ENCODE peak calls at places on chromosomes 2 and 18, in six cellular contexts. Z is NCI-H345; V is NCI-H1092; T is A549; F is naive thymus-derived CD8-positive, alpha-beta T cell; J is stimulated activated CD4-positive, alpha-beta T cell treated with anti-CD3 and anti-CD28 coated beads, Interleukin-1b, Interleukin-23, amount 100 ng/mL, for 24 hours. M is an unnamed sample.

GRCh38 chr2:20357588-20358394 is 7.1 kb upstream of the PUM2 start:
- DNase-seq in Z (no peak), V (no peak), T (no peak), F (no peak), J (no peak), M (no peak)

GRCh38 chr2:171707752-171708151 is 20.5 kb downstream of the DYNC1I2 start:
- DNase-seq in Z (no peak), V (no peak), T (no peak), F (no peak), J (no peak), M (no peak)

GRCh38 chr18:62030091-62030985 is 137.5 kb upstream of the RNF152 start:
- DNase-seq in Z (no peak), V (no peak), T (no peak), F (no peak), J (no peak), M (no peak)

GRCh38 chr2:172113617-172114016 is 10.9 kb upstream of the DLX2 start:
- DNase-seq in Z (no peak), V (no peak), T (no peak), F (no peak), J (no peak), M (no peak)

GRCh38 chr18:47750889-47751423 is 179.5 kb downstream of the SMAD2 start:
- DNase-seq in Z (no peak), V (no peak), T (no peak), F (no peak), J (no peak), M (no peak)

GRCh38 chr2:219612605-219613286 is 14.7 kb upstream of the SLC4A3 start:
- DNase-seq in Z (no peak), V (no peak), T (no peak), F (no peak), J (no peak), M (no peak)

GRCh38 chr18:31246460-31246859 is 71.5 kb upstream of the DSG1 start:
- DNase-seq in Z (no peak), V (no peak), T (no peak), F (no peak), J (no peak), M (no peak)

GRCh38 chr2:72602711-72603110 is 223.1 kb downstream of the EXOC6B start:
- DNase-seq in Z (no peak), V (no peak), T (no peak), F (no peak), J (no peak), M (no peak)

GRCh38 chr2:140929866-140930265 is 1201.0 kb downstream of the LRP1B start:
- DNase-seq in Z (no peak), V (no peak), T (no peak), F (no peak), J (no peak), M (no peak)

GRCh38 chr18:48459471-48459870 is 50.3 kb upstream of the ZBTB7C start:
- DNase-seq in Z (no peak), V (no peak), T (no peak), F (no peak), J (no peak), M (no peak)

GRCh38 chr2:153479527-153479926 is 965 bp upstream of the RPRM start:
- DNase-seq in Z (no peak), V (no peak), T (no peak), F (no peak), J (no peak), M (no peak)

GRCh38 chr2:40150206-40150765 is 301.6 kb downstream of the SLC8A1 start:
- DNase-seq in Z (peak; percentile 60), V (no peak), T (no peak), F (no peak), J (no peak), M (no peak)

GRCh38 chr2:150625300-150625699 is 137.8 kb upstream of the RND3 start:
- DNase-seq in Z (no peak), V (no peak), T (no peak), F (no peak), J (no peak), M (no peak)

GRCh38 chr2:226903179-226903578 is 67.3 kb downstream of the RHBDD1 start:
- DNase-seq in Z (no peak), V (no peak), T (peak; percentile 13), F (no peak), J (no peak), M (no peak)

GRCh38 chr18:3454365-3455089 is 4.6 kb downstream of the TGIF1 start:
- DNase-seq in Z (peak; percentile 27), V (no peak), T (no peak), F (no peak), J (no peak), M (peak; percentile 22)

GRCh38 chr2:15031745-15032240 is 399.3 kb downstream of the LRATD1 start:
- DNase-seq in Z (no peak), V (no peak), T (no peak), F (no peak), J (no peak), M (no peak)

GRCh38 chr2:162929571-162929970 is 91.0 kb upstream of the KCNH7 start:
- DNase-seq in Z (no peak), V (no peak), T (peak; percentile 1), F (no peak), J (no peak), M (no peak)

GRCh38 chr18:32549248-32549842 is 78.7 kb upstream of the GAREM1 start:
- DNase-seq in Z (peak; percentile 70), V (peak; percentile 82), T (peak; percentile 6), F (peak; percentile 24), J (peak; percentile 5), M (peak; percentile 65)

GRCh38 chr2:94875820-94876522 is 4.7 kb downstream of the TEKT4 start:
- DNase-seq in Z (no peak), V (no peak), T (no peak), F (no peak), J (no peak), M (no peak)

GRCh38 chr2:60157283-60157682 is 396.2 kb downstream of the BCL11A start:
- DNase-seq in Z (no peak), V (no peak), T (no peak), F (no peak), J (no peak), M (no peak)

GRCh38 chr2:52881606-52882005 is 886.0 kb upstream of the CHAC2 start:
- DNase-seq in Z (no peak), V (no peak), T (peak; percentile 6), F (no peak), J (no peak), M (no peak)

GRCh38 chr18:9743200-9744016 is 35.3 kb downstream of the RAB31 start:
- DNase-seq in Z (no peak), V (no peak), T (peak; percentile 73), F (no peak), J (no peak), M (no peak)

GRCh38 chr2:145760781-145761649 is 1241.1 kb upstream of the ZEB2 start:
- DNase-seq in Z (no peak), V (no peak), T (no peak), F (no peak), J (no peak), M (no peak)

GRCh38 chr18:22946841-22947240 is 13.7 kb downstream of the RBBP8 start:
- DNase-seq in Z (no peak), V (no peak), T (no peak), F (no peak), J (no peak), M (no peak)

GRCh38 chr2:7523557-7524210 is 606.5 kb downstream of the RNF144A start:
- DNase-seq in Z (no peak), V (no peak), T (no peak), F (no peak), J (no peak), M (no peak)

GRCh38 chr2:192574552-192574951 is 379.8 kb upstream of the TMEFF2 start:
- DNase-seq in Z (no peak), V (no peak), T (no peak), F (no peak), J (no peak), M (no peak)

GRCh38 chr2:191869178-191869577 is 22.3 kb upstream of the CAVIN2 start:
- DNase-seq in Z (peak; percentile 94), V (peak; percentile 6), T (no peak), F (no peak), J (no peak), M (peak; percentile 43)

GRCh38 chr2:159219394-159219998 is 67.0 kb downstream of the WDSUB1 start:
- DNase-seq in Z (no peak), V (no peak), T (no peak), F (no peak), J (no peak), M (no peak)

GRCh38 chr2:44579136-44579836 is 217.5 kb downstream of the CAMKMT start:
- DNase-seq in Z (no peak), V (no peak), T (no peak), F (no peak), J (no peak), M (no peak)

GRCh38 chr2:111200333-111200879 is 79.7 kb downstream of the BCL2L11 start:
- DNase-seq in Z (peak; percentile 88), V (peak; percentile 73), T (no peak), F (no peak), J (no peak), M (no peak)

GRCh38 chr18:62388855-62389760 is 64.0 kb downstream of the TNFRSF11A start:
- DNase-seq in Z (no peak), V (no peak), T (peak; percentile 47), F (no peak), J (no peak), M (no peak)

GRCh38 chr18:51196811-51197660 is 445 bp downstream of the MEX3C start:
- DNase-seq in Z (peak; percentile 18), V (no peak), T (no peak), F (peak; percentile 89), J (no peak), M (no peak)

GRCh38 chr18:2846241-2846637 is 567 bp upstream of the EMILIN2 start:
- DNase-seq in Z (no peak), V (no peak), T (no peak), F (no peak), J (no peak), M (no peak)

GRCh38 chr2:84038866-84039265 is 420.2 kb downstream of the SUCLG1 start:
- DNase-seq in Z (peak; percentile 13), V (no peak), T (no peak), F (no peak), J (no peak), M (no peak)

GRCh38 chr2:219906114-219906693 is 278.8 kb downstream of the SLC4A3 start:
- DNase-seq in Z (no peak), V (no peak), T (no peak), F (no peak), J (no peak), M (no peak)

GRCh38 chr2:240624950-240625621 is at the start of gene GPR35:
- DNase-seq in Z (no peak), V (no peak), T (no peak), F (peak; percentile 69), J (peak; percentile 16), M (no peak)

GRCh38 chr2:102703748-102704147 is 58.1 kb upstream of the TMEM182 start:
- DNase-seq in Z (peak; percentile 23), V (no peak), T (peak; percentile 47), F (no peak), J (no peak), M (no peak)

GRCh38 chr18:26540041-26540628 is 8.2 kb downstream of the KCTD1 start:
- DNase-seq in Z (no peak), V (no peak), T (no peak), F (no peak), J (no peak), M (no peak)